ENCODE peak calls at places on chromosomes 12 and 14, in five cellular contexts. One of them, this sample, is unnamed.

GRCh38 chr12:47828967-47829482 is 9.3 kb upstream of the HDAC7 start:
- DNase-seq in astrocyte of the spinal cord: peak
- DNase-seq in cardiac fibroblast: peak
- DNase-seq in astrocyte of the cerebellum: no peak
- DNase-seq in tibial nerve: peak
- DNase-seq in this sample: peak

GRCh38 chr12:43079481-43079880 is 472.5 kb downstream of the ADAMTS20 start:
- DNase-seq in astrocyte of the spinal cord: no peak
- DNase-seq in cardiac fibroblast: peak
- DNase-seq in astrocyte of the cerebellum: no peak
- DNase-seq in tibial nerve: no peak
- DNase-seq in this sample: no peak

GRCh38 chr12:38386238-38386985 is 69.8 kb downstream of the ALG10B start:
- DNase-seq in astrocyte of the spinal cord: no peak
- DNase-seq in cardiac fibroblast: peak
- DNase-seq in astrocyte of the cerebellum: no peak
- DNase-seq in tibial nerve: no peak
- DNase-seq in this sample: no peak

GRCh38 chr14:94464290-94464689 is 11.7 kb upstream of the SERPINA11 start:
- DNase-seq in astrocyte of the spinal cord: no peak
- DNase-seq in cardiac fibroblast: no peak
- DNase-seq in astrocyte of the cerebellum: no peak
- DNase-seq in tibial nerve: no peak
- DNase-seq in this sample: no peak

GRCh38 chr12:34399631-34400422 is 377.5 kb downstream of the ALG10 start:
- DNase-seq in astrocyte of the spinal cord: no peak
- DNase-seq in cardiac fibroblast: no peak
- DNase-seq in astrocyte of the cerebellum: no peak
- DNase-seq in tibial nerve: no peak
- DNase-seq in this sample: no peak

GRCh38 chr12:120508537-120508936 is 12.6 kb downstream of the DYNLL1 start:
- DNase-seq in astrocyte of the spinal cord: no peak
- DNase-seq in cardiac fibroblast: no peak
- DNase-seq in astrocyte of the cerebellum: no peak
- DNase-seq in tibial nerve: no peak
- DNase-seq in this sample: no peak

GRCh38 chr12:56230449-56231183 is 765 bp downstream of the SLC39A5 start:
- DNase-seq in astrocyte of the spinal cord: no peak
- DNase-seq in cardiac fibroblast: no peak
- DNase-seq in astrocyte of the cerebellum: no peak
- DNase-seq in tibial nerve: no peak
- DNase-seq in this sample: no peak

GRCh38 chr12:106064622-106065021 is 74.1 kb downstream of the NUAK1 start:
- DNase-seq in astrocyte of the spinal cord: no peak
- DNase-seq in cardiac fibroblast: no peak
- DNase-seq in astrocyte of the cerebellum: no peak
- DNase-seq in tibial nerve: no peak
- DNase-seq in this sample: no peak

GRCh38 chr14:68539311-68539737 is 253.5 kb downstream of the ZFP36L1 start:
- DNase-seq in astrocyte of the spinal cord: no peak
- DNase-seq in cardiac fibroblast: no peak
- DNase-seq in astrocyte of the cerebellum: no peak
- DNase-seq in tibial nerve: no peak
- DNase-seq in this sample: no peak

GRCh38 chr12:52060498-52061177 is 9.1 kb upstream of the ATG101 start:
- DNase-seq in astrocyte of the spinal cord: no peak
- DNase-seq in cardiac fibroblast: no peak
- DNase-seq in astrocyte of the cerebellum: no peak
- DNase-seq in tibial nerve: no peak
- DNase-seq in this sample: no peak

GRCh38 chr12:81245918-81246611 is 168.2 kb downstream of the ACSS3 start:
- DNase-seq in astrocyte of the spinal cord: peak
- DNase-seq in cardiac fibroblast: no peak
- DNase-seq in astrocyte of the cerebellum: no peak
- DNase-seq in tibial nerve: no peak
- DNase-seq in this sample: no peak

GRCh38 chr12:16880864-16881285 is 274.9 kb upstream of the LMO3 start:
- DNase-seq in astrocyte of the spinal cord: no peak
- DNase-seq in cardiac fibroblast: no peak
- DNase-seq in astrocyte of the cerebellum: no peak
- DNase-seq in tibial nerve: no peak
- DNase-seq in this sample: no peak

GRCh38 chr12:69094606-69095216 is 144.7 kb upstream of the CPSF6 start:
- DNase-seq in astrocyte of the spinal cord: no peak
- DNase-seq in cardiac fibroblast: no peak
- DNase-seq in astrocyte of the cerebellum: no peak
- DNase-seq in tibial nerve: no peak
- DNase-seq in this sample: no peak

GRCh38 chr14:54209501-54210231 is 187.1 kb upstream of the CDKN3 start:
- DNase-seq in astrocyte of the spinal cord: peak
- DNase-seq in cardiac fibroblast: peak
- DNase-seq in astrocyte of the cerebellum: no peak
- DNase-seq in tibial nerve: no peak
- DNase-seq in this sample: peak

GRCh38 chr14:75459099-75459741 is 31.4 kb downstream of the JDP2 start:
- DNase-seq in astrocyte of the spinal cord: no peak
- DNase-seq in cardiac fibroblast: no peak
- DNase-seq in astrocyte of the cerebellum: no peak
- DNase-seq in tibial nerve: no peak
- DNase-seq in this sample: no peak

GRCh38 chr12:38921025-38921677 is 15.8 kb upstream of the CPNE8 start:
- DNase-seq in astrocyte of the spinal cord: peak
- DNase-seq in cardiac fibroblast: peak
- DNase-seq in astrocyte of the cerebellum: peak
- DNase-seq in tibial nerve: peak
- DNase-seq in this sample: peak

GRCh38 chr14:73269729-73270651 is 32.7 kb downstream of the PAPLN start:
- DNase-seq in astrocyte of the spinal cord: peak
- DNase-seq in cardiac fibroblast: peak
- DNase-seq in astrocyte of the cerebellum: no peak
- DNase-seq in tibial nerve: no peak
- DNase-seq in this sample: peak

GRCh38 chr12:77816196-77816595 is 14.5 kb upstream of the NAV3 start:
- DNase-seq in astrocyte of the spinal cord: no peak
- DNase-seq in cardiac fibroblast: no peak
- DNase-seq in astrocyte of the cerebellum: no peak
- DNase-seq in tibial nerve: no peak
- DNase-seq in this sample: no peak

GRCh38 chr14:81594012-81594411 is 60.4 kb upstream of the SEL1L start:
- DNase-seq in astrocyte of the spinal cord: no peak
- DNase-seq in cardiac fibroblast: no peak
- DNase-seq in astrocyte of the cerebellum: no peak
- DNase-seq in tibial nerve: peak
- DNase-seq in this sample: no peak

GRCh38 chr12:132066749-132067148 is 77.4 kb downstream of the DDX51 start:
- DNase-seq in astrocyte of the spinal cord: no peak
- DNase-seq in cardiac fibroblast: no peak
- DNase-seq in astrocyte of the cerebellum: no peak
- DNase-seq in tibial nerve: no peak
- DNase-seq in this sample: no peak

DNA sequence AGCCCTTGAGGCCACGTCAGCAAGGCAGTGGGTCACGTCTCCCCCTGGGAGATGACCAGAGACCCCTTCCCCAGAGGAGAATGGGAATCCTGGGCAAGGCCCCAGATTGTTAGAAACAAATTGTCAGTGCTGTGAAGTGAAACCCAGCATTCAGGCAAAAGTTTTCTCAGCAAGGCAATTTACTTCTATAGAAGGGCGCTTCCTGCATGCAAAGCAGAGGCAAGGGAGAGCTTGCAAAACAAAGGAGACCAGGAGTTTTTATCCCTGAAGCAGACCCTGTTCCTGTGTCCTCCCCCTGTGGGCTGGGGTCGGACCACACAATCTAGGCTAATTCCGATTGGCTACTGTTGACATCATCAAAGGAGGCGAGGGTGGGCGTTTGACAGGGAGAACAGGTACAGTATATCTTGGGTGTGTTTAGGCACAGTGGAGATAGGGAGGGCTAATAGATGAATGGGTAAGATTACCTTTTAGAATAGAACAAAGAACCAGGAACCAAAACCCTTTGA is 114.2 kb downstream of the RIN3 start:
- DNase-seq in astrocyte of the spinal cord: no peak
- DNase-seq in cardiac fibroblast: no peak
- DNase-seq in astrocyte of the cerebellum: no peak
- DNase-seq in tibial nerve: no peak
- DNase-seq in this sample: no peak
- TF ChIP-seq CTCF in astrocyte of the spinal cord: no peak
- TF ChIP-seq CTCF in cardiac fibroblast: no peak
- TF ChIP-seq CTCF in astrocyte of the cerebellum: no peak
- TF ChIP-seq CTCF in tibial nerve: no peak
- TF ChIP-seq CTCF in this sample: no peak

GRCh38 chr14:85528882-85529585 is 910 bp upstream of the FLRT2 start:
- DNase-seq in astrocyte of the spinal cord: peak
- DNase-seq in cardiac fibroblast: peak
- DNase-seq in astrocyte of the cerebellum: no peak
- DNase-seq in tibial nerve: no peak
- DNase-seq in this sample: peak
- H3K4me3 ChIP-seq in astrocyte of the spinal cord: peak
- H3K4me3 ChIP-seq in cardiac fibroblast: peak
- H3K4me3 ChIP-seq in astrocyte of the cerebellum: peak
- H3K4me3 ChIP-seq in tibial nerve: peak
- H3K4me3 ChIP-seq in this sample: peak

GRCh38 chr12:83823386-83824045 is 1089.1 kb downstream of the SLC6A15 start:
- DNase-seq in astrocyte of the spinal cord: peak
- DNase-seq in cardiac fibroblast: peak
- DNase-seq in astrocyte of the cerebellum: no peak
- DNase-seq in tibial nerve: no peak
- DNase-seq in this sample: no peak
- TF ChIP-seq CTCF in astrocyte of the spinal cord: peak
- TF ChIP-seq CTCF in cardiac fibroblast: no peak
- TF ChIP-seq CTCF in astrocyte of the cerebellum: no peak
- TF ChIP-seq CTCF in tibial nerve: no peak
- TF ChIP-seq CTCF in this sample: no peak

DNA sequence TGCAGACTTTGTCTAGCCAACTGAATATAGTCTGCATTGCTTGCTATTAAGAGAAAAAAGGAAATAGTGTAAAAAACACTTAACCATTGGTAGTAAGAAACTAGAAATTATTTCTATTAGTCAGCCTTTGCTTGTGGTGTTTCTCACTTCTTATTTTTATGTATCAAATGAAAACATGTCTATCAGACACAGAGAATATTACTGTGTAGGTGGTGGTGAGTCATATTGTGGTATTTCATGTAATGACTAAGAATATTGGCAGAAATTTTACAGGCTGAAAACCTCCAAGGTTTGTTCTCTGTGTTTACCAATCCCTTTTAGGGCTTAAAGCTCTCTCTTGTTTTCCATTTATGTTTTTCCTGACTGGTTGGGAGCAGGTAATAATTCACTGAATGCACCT is 87.2 kb downstream of the DAAM1 start:
- DNase-seq in astrocyte of the spinal cord: peak
- DNase-seq in cardiac fibroblast: peak
- DNase-seq in astrocyte of the cerebellum: peak
- DNase-seq in tibial nerve: no peak
- DNase-seq in this sample: peak
- H3K4me3 ChIP-seq in astrocyte of the spinal cord: no peak
- H3K4me3 ChIP-seq in cardiac fibroblast: no peak
- H3K4me3 ChIP-seq in astrocyte of the cerebellum: no peak
- H3K4me3 ChIP-seq in tibial nerve: no peak
- H3K4me3 ChIP-seq in this sample: no peak

DNA sequence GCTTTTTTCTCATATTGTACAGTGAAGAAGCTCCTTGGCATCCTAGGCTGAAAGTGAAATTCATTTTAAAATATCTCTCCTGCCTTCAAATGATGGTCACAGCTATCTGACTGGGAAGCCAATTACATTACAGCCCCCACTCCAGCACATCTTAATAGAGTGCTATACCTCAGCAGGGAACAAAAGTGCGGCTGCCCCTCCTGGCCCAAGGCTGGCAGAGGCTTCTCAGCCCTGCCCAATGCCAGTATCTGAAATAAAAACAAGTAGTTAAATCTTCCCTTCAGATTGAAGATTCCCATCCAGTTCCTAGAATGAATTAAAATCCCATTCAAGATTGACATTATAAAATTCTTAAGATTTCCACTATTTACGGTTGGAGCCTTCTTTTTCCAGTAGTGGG is 54.9 kb upstream of the GNG2 start:
- DNase-seq in astrocyte of the spinal cord: no peak
- DNase-seq in cardiac fibroblast: no peak
- DNase-seq in astrocyte of the cerebellum: no peak
- DNase-seq in tibial nerve: no peak
- DNase-seq in this sample: no peak
- TF ChIP-seq CTCF in astrocyte of the spinal cord: peak
- TF ChIP-seq CTCF in cardiac fibroblast: peak
- TF ChIP-seq CTCF in astrocyte of the cerebellum: no peak
- TF ChIP-seq CTCF in tibial nerve: no peak
- TF ChIP-seq CTCF in this sample: no peak

GRCh38 chr12:122732170-122732569 is 1.5 kb upstream of the HCAR1 start:
- DNase-seq in astrocyte of the spinal cord: no peak
- DNase-seq in cardiac fibroblast: no peak
- DNase-seq in astrocyte of the cerebellum: no peak
- DNase-seq in tibial nerve: no peak
- DNase-seq in this sample: no peak

GRCh38 chr12:122732611-122733010 is 2.0 kb upstream of the HCAR1 start:
- DNase-seq in astrocyte of the spinal cord: no peak
- DNase-seq in cardiac fibroblast: no peak
- DNase-seq in astrocyte of the cerebellum: no peak
- DNase-seq in tibial nerve: no peak
- DNase-seq in this sample: no peak

GRCh38 chr12:122729583-122730214 is 945 bp downstream of the HCAR1 start:
- DNase-seq in astrocyte of the spinal cord: no peak
- DNase-seq in cardiac fibroblast: no peak
- DNase-seq in astrocyte of the cerebellum: no peak
- DNase-seq in tibial nerve: no peak
- DNase-seq in this sample: no peak

GRCh38 chr12:122726056-122726558 is 4.5 kb downstream of the HCAR1 start:
- DNase-seq in astrocyte of the spinal cord: peak
- DNase-seq in cardiac fibroblast: no peak
- DNase-seq in astrocyte of the cerebellum: no peak
- DNase-seq in tibial nerve: no peak
- DNase-seq in this sample: no peak

DNA sequence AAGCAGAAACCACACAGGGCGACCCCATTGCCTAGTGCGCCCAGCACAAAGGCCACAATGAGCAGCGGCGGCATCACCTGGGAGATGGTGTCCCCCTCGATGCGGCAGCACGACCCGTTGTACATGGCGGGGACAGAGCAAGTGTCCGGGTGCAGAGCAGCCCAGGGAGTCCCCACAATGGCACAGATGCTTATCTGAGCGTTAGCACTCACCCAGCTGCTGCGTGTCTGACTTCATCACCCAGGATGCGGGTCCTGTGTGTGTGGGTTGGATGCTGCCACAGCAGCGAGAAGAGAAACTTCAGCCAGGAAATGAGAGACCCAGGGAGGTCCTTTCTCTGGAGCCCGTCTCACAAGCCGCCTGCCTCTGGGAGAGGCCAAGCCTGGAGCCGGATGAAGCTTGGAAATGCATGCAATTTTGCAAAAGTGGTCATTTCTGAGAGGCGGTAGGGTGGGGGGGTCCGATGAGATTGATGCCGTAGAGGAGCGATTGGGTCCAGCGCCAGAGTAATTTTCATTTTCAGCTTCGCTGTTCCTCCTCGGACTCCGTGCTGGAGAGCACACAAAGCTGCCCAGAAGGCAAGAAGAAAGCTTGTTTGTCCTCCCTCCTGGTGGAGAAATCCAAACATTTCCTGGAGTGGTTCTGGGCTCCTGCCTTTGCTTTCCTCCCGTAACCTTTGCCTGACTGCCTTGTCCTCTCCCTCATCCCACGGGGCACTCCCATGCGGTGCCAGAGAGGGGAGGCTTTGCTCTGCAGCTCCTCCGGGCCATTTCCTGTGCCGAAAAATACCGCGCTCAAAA is at the start of gene HCAR1:
- DNase-seq in astrocyte of the spinal cord: peak
- DNase-seq in cardiac fibroblast: peak
- DNase-seq in astrocyte of the cerebellum: no peak
- DNase-seq in tibial nerve: no peak
- DNase-seq in this sample: peak
- H3K4me3 ChIP-seq in astrocyte of the spinal cord: peak
- H3K4me3 ChIP-seq in cardiac fibroblast: peak
- H3K4me3 ChIP-seq in astrocyte of the cerebellum: no peak
- H3K4me3 ChIP-seq in tibial nerve: peak
- H3K4me3 ChIP-seq in this sample: no peak

This sample was measured in AG10803.